ENCODE peak calls at places on chromosomes 16 and 17, in five cellular contexts. One of them, this sample, is unnamed.

GRCh38 chr16:9446471-9447194 is 355.2 kb downstream of the HAPSTR1 start:
- DNase-seq in cardiac muscle cell: no peak
- DNase-seq in brain microvascular endothelial cell: no peak
- DNase-seq in lung: no peak
- DNase-seq in tibial nerve: no peak
- DNase-seq in this sample: no peak

GRCh38 chr17:47847341-47848197 is 3.4 kb downstream of the SP6 start:
- DNase-seq in lung: no peak
- DNase-seq in brain microvascular endothelial cell: no peak
- DNase-seq in cardiac muscle cell: no peak
- DNase-seq in tibial nerve: no peak
- DNase-seq in this sample: no peak

GRCh38 chr16:58027341-58028167 is 2.0 kb downstream of the MMP15 start:
- DNase-seq in cardiac muscle cell: peak; percentile 34
- DNase-seq in lung: peak; percentile 46
- DNase-seq in tibial nerve: no peak
- DNase-seq in brain microvascular endothelial cell: no peak
- DNase-seq in this sample: no peak

GRCh38 chr17:65294184-65294719 is 157.1 kb downstream of the RGS9 start:
- DNase-seq in lung: peak; percentile 57
- DNase-seq in cardiac muscle cell: peak; percentile 83
- DNase-seq in tibial nerve: peak; percentile 49
- DNase-seq in brain microvascular endothelial cell: peak; percentile 63
- DNase-seq in this sample: peak; percentile 62

GRCh38 chr17:7064248-7064647 is 15.8 kb downstream of the CLEC10A start:
- DNase-seq in tibial nerve: no peak
- DNase-seq in lung: no peak
- DNase-seq in cardiac muscle cell: no peak
- DNase-seq in brain microvascular endothelial cell: no peak
- DNase-seq in this sample: no peak

GRCh38 chr16:57563761-57564160 is 21.3 kb downstream of the ADGRG5 start:
- DNase-seq in tibial nerve: no peak
- DNase-seq in brain microvascular endothelial cell: no peak
- DNase-seq in cardiac muscle cell: no peak
- DNase-seq in lung: no peak
- DNase-seq in this sample: no peak

GRCh38 chr17:68396226-68396780 is 61.0 kb downstream of the WIPI1 start:
- DNase-seq in tibial nerve: no peak
- DNase-seq in lung: peak; percentile 10
- DNase-seq in cardiac muscle cell: no peak
- DNase-seq in brain microvascular endothelial cell: no peak
- DNase-seq in this sample: no peak

GRCh38 chr16:1362807-1363206 is 11.1 kb downstream of the GNPTG start:
- DNase-seq in brain microvascular endothelial cell: no peak
- DNase-seq in tibial nerve: no peak
- DNase-seq in cardiac muscle cell: no peak
- DNase-seq in lung: no peak
- DNase-seq in this sample: no peak

GRCh38 chr17:43615952-43616351 is 45.8 kb downstream of the MEOX1 start:
- DNase-seq in cardiac muscle cell: no peak
- DNase-seq in brain microvascular endothelial cell: no peak
- DNase-seq in lung: no peak
- DNase-seq in tibial nerve: no peak
- DNase-seq in this sample: no peak

GRCh38 chr17:81959362-81960129 is 1.4 kb downstream of the NOTUM start:
- DNase-seq in lung: peak; percentile 68
- DNase-seq in brain microvascular endothelial cell: no peak
- DNase-seq in cardiac muscle cell: peak; percentile 57
- DNase-seq in tibial nerve: peak; percentile 50
- DNase-seq in this sample: peak; percentile 52

GRCh38 chr17:36855459-36855858 is 81.8 kb upstream of the LHX1 start:
- DNase-seq in tibial nerve: no peak
- DNase-seq in brain microvascular endothelial cell: no peak
- DNase-seq in lung: no peak
- DNase-seq in cardiac muscle cell: no peak
- DNase-seq in this sample: no peak

DNA sequence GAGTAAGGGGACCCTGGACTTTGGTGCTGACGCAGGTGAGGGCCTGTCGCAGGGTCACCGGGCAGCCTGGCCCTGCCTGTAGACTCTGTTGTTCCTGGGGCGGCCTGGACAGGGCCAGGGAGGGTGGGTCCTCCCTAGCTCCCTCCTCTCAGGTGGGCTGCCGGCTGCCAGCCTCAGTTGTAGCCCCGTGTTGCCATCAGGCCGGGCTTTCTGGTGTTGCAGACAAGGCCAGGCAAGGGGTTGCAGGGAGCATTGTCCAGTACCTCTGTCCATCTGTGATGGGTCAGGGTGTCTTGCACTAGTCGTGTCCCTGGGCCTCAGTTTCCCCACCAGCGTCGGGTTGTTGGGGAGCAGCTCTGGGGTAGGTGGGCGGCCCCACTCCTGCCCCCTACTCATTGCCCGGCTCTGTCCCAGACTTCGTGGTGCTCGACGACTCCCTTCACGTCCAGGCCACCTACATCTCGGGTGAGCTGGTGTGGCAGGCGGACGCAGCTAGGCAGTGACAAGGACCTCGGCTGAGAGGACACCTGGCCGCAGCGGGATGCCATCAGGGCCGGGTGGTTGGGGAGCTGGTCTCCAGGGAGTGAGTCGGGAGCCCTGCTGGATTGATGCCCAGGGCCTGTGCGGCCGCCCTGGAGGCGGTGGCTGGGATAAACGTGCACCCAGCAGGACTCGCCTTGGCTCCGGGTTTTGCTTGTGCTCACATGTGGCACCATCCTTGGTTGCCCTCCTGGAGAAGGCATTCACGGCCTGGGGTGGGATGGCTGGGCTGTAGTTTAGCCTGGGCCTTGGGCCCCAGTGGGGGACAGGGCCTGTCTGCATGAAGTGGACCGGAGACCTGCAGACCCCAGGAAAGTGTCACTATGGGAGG is 1.9 kb downstream of the CEMP1 start:
- DNase-seq in cardiac muscle cell: no peak
- DNase-seq in lung: no peak
- DNase-seq in tibial nerve: no peak
- DNase-seq in brain microvascular endothelial cell: no peak
- DNase-seq in this sample: no peak
- TF ChIP-seq CTCF in cardiac muscle cell: no peak
- TF ChIP-seq CTCF in lung: no peak
- TF ChIP-seq CTCF in tibial nerve: no peak
- TF ChIP-seq CTCF in brain microvascular endothelial cell: peak; percentile 20
- TF ChIP-seq CTCF in this sample: no peak

DNA sequence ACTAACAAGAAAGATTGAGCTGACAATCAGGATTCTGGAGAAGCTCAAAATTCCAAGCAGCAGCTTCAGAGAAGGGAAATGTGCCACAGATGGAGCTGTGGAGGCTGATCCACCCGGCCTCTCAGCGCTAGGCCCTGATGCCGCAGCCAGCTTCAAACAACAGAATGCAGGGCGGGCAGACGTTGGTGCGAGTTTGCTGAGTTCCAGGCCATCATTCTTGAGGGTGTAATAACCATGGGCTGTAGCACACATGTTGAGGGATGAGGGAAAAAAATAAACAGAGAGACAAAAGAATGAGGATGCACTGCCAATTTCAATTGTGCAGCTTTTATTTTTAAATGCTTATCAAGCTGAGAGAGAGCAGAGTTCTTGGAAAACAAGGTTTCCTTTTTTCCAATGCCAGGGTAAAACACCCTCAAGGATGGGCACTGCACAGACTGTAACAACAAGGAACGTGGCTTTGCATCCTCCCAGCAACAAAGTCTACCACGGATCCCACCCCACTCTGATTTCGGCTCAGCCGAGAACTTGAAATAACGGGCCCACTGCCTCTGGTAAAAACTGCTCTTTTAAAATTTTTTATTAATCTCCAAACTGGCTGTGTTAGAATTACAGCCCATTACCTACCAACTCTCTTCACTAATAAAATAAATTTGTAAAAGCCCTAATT is 90.2 kb downstream of the SMG6 start:
- DNase-seq in lung: no peak
- DNase-seq in cardiac muscle cell: peak; percentile 51
- DNase-seq in brain microvascular endothelial cell: no peak
- DNase-seq in tibial nerve: no peak
- DNase-seq in this sample: no peak
- H3K4me3 ChIP-seq in lung: no peak overlapping the region
- H3K4me3 ChIP-seq in cardiac muscle cell: no peak overlapping the region
- H3K4me3 ChIP-seq in brain microvascular endothelial cell: peak overlapping the region; percentile 37
- H3K4me3 ChIP-seq in tibial nerve: no peak overlapping the region
- H3K4me3 ChIP-seq in this sample: no peak overlapping the region

DNA sequence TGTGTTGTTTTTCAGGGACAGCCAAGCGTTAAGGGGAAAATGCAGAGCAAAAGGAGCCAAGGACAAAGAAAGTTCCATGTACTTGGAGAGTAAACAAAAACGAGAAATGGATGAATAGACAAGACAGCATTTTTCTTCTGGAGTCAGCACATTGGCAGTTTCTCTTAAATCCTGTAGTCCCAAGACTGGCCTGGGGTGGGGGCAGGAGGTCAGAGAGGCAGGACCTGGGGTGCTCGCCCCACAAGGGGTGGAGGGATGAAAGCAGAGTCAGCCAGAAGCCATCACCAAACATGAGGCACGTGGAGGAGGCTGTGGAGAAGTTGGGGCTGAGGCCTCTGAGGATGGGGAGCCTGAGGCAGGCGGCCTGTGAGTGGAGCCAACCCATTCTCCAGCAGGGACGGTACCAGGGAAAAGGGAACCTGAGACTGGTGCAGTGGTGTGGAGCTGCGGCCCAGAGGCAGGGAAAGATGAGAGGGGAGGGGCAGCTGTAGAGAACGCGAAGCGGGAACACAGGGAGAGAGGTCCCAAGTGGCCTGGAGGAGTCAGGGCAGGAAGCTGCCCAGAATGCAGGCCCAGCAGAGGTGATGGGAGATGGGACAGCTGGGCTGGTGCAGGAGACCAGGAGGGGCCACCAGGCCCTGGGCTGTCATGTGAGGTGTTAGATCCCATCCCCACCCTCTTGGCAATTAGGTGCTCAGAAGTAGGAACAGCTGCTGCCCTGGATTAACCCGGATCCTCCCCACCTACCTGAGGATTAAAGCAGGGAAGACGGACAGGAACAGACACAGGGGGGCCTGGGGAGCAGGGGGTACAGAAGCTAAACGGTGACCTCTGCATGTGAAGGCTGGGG is 3.3 kb downstream of the TLCD3B start:
- DNase-seq in cardiac muscle cell: no peak
- DNase-seq in lung: no peak
- DNase-seq in brain microvascular endothelial cell: no peak
- DNase-seq in tibial nerve: no peak
- DNase-seq in this sample: no peak
- TF ChIP-seq CTCF in cardiac muscle cell: no peak
- TF ChIP-seq CTCF in lung: no peak
- TF ChIP-seq CTCF in brain microvascular endothelial cell: no peak
- TF ChIP-seq CTCF in tibial nerve: no peak
- TF ChIP-seq CTCF in this sample: no peak

GRCh38 chr17:2749784-2750181 is 331 bp upstream of the CCDC92B start:
- DNase-seq in lung: peak; percentile 63
- DNase-seq in brain microvascular endothelial cell: peak; percentile 36
- DNase-seq in tibial nerve: peak; percentile 13
- DNase-seq in cardiac muscle cell: peak; percentile 81
- DNase-seq in this sample: peak; percentile 72

GRCh38 chr17:2745317-2746037 is 4.0 kb downstream of the CCDC92B start:
- DNase-seq in tibial nerve: no peak
- DNase-seq in cardiac muscle cell: no peak
- DNase-seq in lung: no peak
- DNase-seq in brain microvascular endothelial cell: no peak
- DNase-seq in this sample: no peak

GRCh38 chr17:2750721-2751120 is 1.3 kb upstream of the CCDC92B start:
- DNase-seq in cardiac muscle cell: no peak
- DNase-seq in tibial nerve: no peak
- DNase-seq in lung: no peak
- DNase-seq in brain microvascular endothelial cell: no peak
- DNase-seq in this sample: no peak

GRCh38 chr17:2751482-2751881 is 2.0 kb upstream of the CCDC92B start:
- DNase-seq in brain microvascular endothelial cell: no peak
- DNase-seq in lung: no peak
- DNase-seq in tibial nerve: no peak
- DNase-seq in cardiac muscle cell: no peak
- DNase-seq in this sample: no peak

GRCh38 chr17:2749058-2749783 is at the start of gene CCDC92B:
- DNase-seq in lung: no peak
- DNase-seq in cardiac muscle cell: no peak
- DNase-seq in tibial nerve: no peak
- DNase-seq in brain microvascular endothelial cell: no peak
- DNase-seq in this sample: no peak
- H3K4me3 ChIP-seq in lung: no peak within 1 kb of the TSS
- H3K4me3 ChIP-seq in cardiac muscle cell: peak within 1 kb of the TSS; percentile 59
- H3K4me3 ChIP-seq in tibial nerve: no peak within 1 kb of the TSS
- H3K4me3 ChIP-seq in brain microvascular endothelial cell: no peak within 1 kb of the TSS
- H3K4me3 ChIP-seq in this sample: no peak within 1 kb of the TSS

DNA sequence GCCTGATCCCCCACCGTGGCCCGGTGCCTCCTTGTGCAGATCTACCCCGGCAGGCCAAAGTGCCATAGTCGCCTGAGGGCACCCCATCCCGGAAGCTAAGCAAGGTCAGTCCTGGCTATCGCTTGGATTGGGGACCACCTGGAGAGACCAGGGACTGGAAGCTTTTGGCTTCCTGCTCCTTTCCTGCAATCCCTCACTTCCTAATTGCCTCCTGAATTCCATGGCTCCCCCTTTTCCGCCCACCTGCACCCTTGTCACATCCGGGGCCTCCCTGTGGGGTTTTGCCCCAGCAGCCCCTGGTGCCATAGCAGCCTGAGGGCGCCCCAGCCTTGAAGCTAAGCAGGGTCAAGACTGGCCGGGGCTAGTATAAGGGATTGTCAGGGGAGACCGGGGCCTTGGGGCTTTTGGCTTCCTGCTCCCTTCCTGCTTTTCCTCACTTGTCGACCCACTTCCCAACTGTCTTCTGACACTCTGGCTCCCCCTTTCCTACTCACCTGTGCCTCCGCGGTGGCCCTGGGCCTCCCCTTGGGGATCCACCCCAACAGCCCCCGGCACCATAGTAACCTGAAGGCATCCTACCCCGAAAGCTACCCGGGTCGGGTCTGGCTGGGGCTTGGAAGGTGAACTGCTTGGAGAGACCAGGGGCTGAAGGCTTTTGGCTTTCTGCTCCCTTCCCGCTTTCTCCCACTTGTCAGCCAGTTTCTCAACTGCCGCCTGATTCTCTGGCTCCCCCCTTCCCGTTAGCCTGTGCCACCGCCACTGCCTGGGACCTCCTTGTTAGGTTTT is 2293.6 kb downstream of the TP53TG3F start:
- DNase-seq in cardiac muscle cell: no peak
- DNase-seq in lung: peak; percentile 24
- DNase-seq in tibial nerve: no peak
- DNase-seq in brain microvascular endothelial cell: no peak
- DNase-seq in this sample: no peak
- TF ChIP-seq CTCF in cardiac muscle cell: no peak
- TF ChIP-seq CTCF in lung: no peak
- TF ChIP-seq CTCF in tibial nerve: no peak
- TF ChIP-seq CTCF in brain microvascular endothelial cell: no peak
- TF ChIP-seq CTCF in this sample: no peak

This sample was measured in NB4.